ENCODE peak calls at places on chromosomes 11 and 22, in four cellular contexts. One of them, this sample, is unnamed.

GRCh38 chr22:47618611-47619010 is 856.2 kb downstream of the TBC1D22A start:
- DNase-seq in cardiac muscle cell: no peak
- DNase-seq in stomach: no peak
- DNase-seq in pancreas: peak; percentile 4
- DNase-seq in this sample: peak; percentile 46

GRCh38 chr11:44446996-44447771 is 118.3 kb upstream of the CD82 start:
- DNase-seq in cardiac muscle cell: no peak
- DNase-seq in stomach: peak; percentile 15
- DNase-seq in pancreas: no peak
- DNase-seq in this sample: peak; percentile 26

GRCh38 chr11:105867742-105868141 is 154.3 kb downstream of the MSANTD4 start:
- DNase-seq in pancreas: no peak
- DNase-seq in cardiac muscle cell: peak; percentile 24
- DNase-seq in stomach: no peak
- DNase-seq in this sample: no peak

GRCh38 chr22:40709752-40710413 is 30.6 kb downstream of the MCHR1 start:
- DNase-seq in stomach: no peak
- DNase-seq in pancreas: no peak
- DNase-seq in cardiac muscle cell: no peak
- DNase-seq in this sample: no peak

GRCh38 chr11:35906681-35907080 is 37.2 kb upstream of the LDLRAD3 start:
- DNase-seq in pancreas: no peak
- DNase-seq in cardiac muscle cell: no peak
- DNase-seq in stomach: no peak
- DNase-seq in this sample: no peak

GRCh38 chr11:125626381-125626950 is 1.5 kb downstream of the CHEK1 start:
- DNase-seq in cardiac muscle cell: peak; percentile 64
- DNase-seq in pancreas: peak; percentile 11
- DNase-seq in stomach: no peak
- DNase-seq in this sample: no peak

GRCh38 chr11:71369411-71369810 is 78.8 kb downstream of the DHCR7 start:
- DNase-seq in pancreas: no peak
- DNase-seq in stomach: no peak
- DNase-seq in cardiac muscle cell: no peak
- DNase-seq in this sample: no peak

GRCh38 chr11:121106812-121107211 is 5.8 kb downstream of the TECTA start:
- DNase-seq in cardiac muscle cell: no peak
- DNase-seq in stomach: no peak
- DNase-seq in pancreas: no peak
- DNase-seq in this sample: no peak

GRCh38 chr11:119149371-119150275 is 771 bp downstream of the ABCG4 start:
- DNase-seq in cardiac muscle cell: peak; percentile 36
- DNase-seq in pancreas: no peak
- DNase-seq in stomach: no peak
- DNase-seq in this sample: no peak

GRCh38 chr11:62295504-62295903 is 3.4 kb downstream of the SCGB1D4 start:
- DNase-seq in stomach: no peak
- DNase-seq in pancreas: no peak
- DNase-seq in cardiac muscle cell: peak; percentile 76
- DNase-seq in this sample: no peak

GRCh38 chr22:50733521-50734342 is 4.3 kb upstream of the ACR start:
- DNase-seq in cardiac muscle cell: no peak
- DNase-seq in stomach: no peak
- DNase-seq in pancreas: peak; percentile 9
- DNase-seq in this sample: no peak

GRCh38 chr11:34044664-34045485 is 6.7 kb upstream of the CAPRIN1 start:
- DNase-seq in stomach: no peak
- DNase-seq in pancreas: no peak
- DNase-seq in cardiac muscle cell: no peak
- DNase-seq in this sample: no peak

GRCh38 chr11:125514336-125515101 is 18.5 kb upstream of the FEZ1 start:
- DNase-seq in pancreas: no peak
- DNase-seq in stomach: peak; percentile 32
- DNase-seq in cardiac muscle cell: no peak
- DNase-seq in this sample: no peak

GRCh38 chr11:8285796-8286195 is 22.1 kb upstream of the LMO1 start:
- DNase-seq in stomach: no peak
- DNase-seq in cardiac muscle cell: no peak
- DNase-seq in pancreas: no peak
- DNase-seq in this sample: no peak

GRCh38 chr11:108278546-108278945 is 55.7 kb downstream of the ATM start:
- DNase-seq in cardiac muscle cell: peak; percentile 84
- DNase-seq in pancreas: no peak
- DNase-seq in stomach: no peak
- DNase-seq in this sample: no peak

GRCh38 chr11:13962562-13963168 is at the start of gene SPON1:
- DNase-seq in cardiac muscle cell: peak; percentile 81
- DNase-seq in stomach: peak; percentile 30
- DNase-seq in pancreas: peak; percentile 35
- DNase-seq in this sample: no peak

GRCh38 chr11:69080361-69080973 is 31.7 kb downstream of the TPCN2 start:
- DNase-seq in cardiac muscle cell: no peak
- DNase-seq in stomach: no peak
- DNase-seq in pancreas: no peak
- DNase-seq in this sample: no peak

GRCh38 chr11:125262825-125263218 is 98.3 kb downstream of the PKNOX2 start:
- DNase-seq in stomach: no peak
- DNase-seq in cardiac muscle cell: peak; percentile 30
- DNase-seq in pancreas: no peak
- DNase-seq in this sample: no peak

GRCh38 chr11:123231777-123232176 is 36.7 kb upstream of the CLMP start:
- DNase-seq in pancreas: no peak
- DNase-seq in cardiac muscle cell: no peak
- DNase-seq in stomach: no peak
- DNase-seq in this sample: no peak

GRCh38 chr11:45942381-45942780 is 19.9 kb downstream of the LARGE2 start:
- DNase-seq in cardiac muscle cell: no peak
- DNase-seq in pancreas: no peak
- DNase-seq in stomach: no peak
- DNase-seq in this sample: no peak

GRCh38 chr11:12842933-12843636 is 166.0 kb upstream of the RASSF10 start:
- DNase-seq in stomach: no peak
- DNase-seq in cardiac muscle cell: peak; percentile 75
- DNase-seq in pancreas: no peak
- DNase-seq in this sample: no peak

GRCh38 chr11:2741006-2741376 is 41.2 kb upstream of the KCNQ1OT1 start:
- DNase-seq in stomach: no peak
- DNase-seq in pancreas: no peak
- DNase-seq in cardiac muscle cell: no peak
- DNase-seq in this sample: no peak

GRCh38 chr11:11463397-11463796 is 110.3 kb upstream of the CSNK2A3 start:
- DNase-seq in stomach: no peak
- DNase-seq in pancreas: no peak
- DNase-seq in cardiac muscle cell: no peak
- DNase-seq in this sample: no peak

GRCh38 chr22:42693055-42693762 is 27.5 kb downstream of the A4GALT start:
- DNase-seq in pancreas: no peak
- DNase-seq in stomach: no peak
- DNase-seq in cardiac muscle cell: no peak
- DNase-seq in this sample: no peak

GRCh38 chr11:6474806-6475500 is 1.2 kb upstream of the TRIM3 start:
- DNase-seq in cardiac muscle cell: no peak
- DNase-seq in pancreas: no peak
- DNase-seq in stomach: no peak
- DNase-seq in this sample: no peak
- H3K27ac ChIP-seq in cardiac muscle cell: peak overlapping the region; percentile 88
- H3K27ac ChIP-seq in pancreas: peak overlapping the region; percentile 91
- H3K27ac ChIP-seq in stomach: peak overlapping the region; percentile 97
- H3K27ac ChIP-seq in this sample: peak overlapping the region; percentile 98

DNA sequence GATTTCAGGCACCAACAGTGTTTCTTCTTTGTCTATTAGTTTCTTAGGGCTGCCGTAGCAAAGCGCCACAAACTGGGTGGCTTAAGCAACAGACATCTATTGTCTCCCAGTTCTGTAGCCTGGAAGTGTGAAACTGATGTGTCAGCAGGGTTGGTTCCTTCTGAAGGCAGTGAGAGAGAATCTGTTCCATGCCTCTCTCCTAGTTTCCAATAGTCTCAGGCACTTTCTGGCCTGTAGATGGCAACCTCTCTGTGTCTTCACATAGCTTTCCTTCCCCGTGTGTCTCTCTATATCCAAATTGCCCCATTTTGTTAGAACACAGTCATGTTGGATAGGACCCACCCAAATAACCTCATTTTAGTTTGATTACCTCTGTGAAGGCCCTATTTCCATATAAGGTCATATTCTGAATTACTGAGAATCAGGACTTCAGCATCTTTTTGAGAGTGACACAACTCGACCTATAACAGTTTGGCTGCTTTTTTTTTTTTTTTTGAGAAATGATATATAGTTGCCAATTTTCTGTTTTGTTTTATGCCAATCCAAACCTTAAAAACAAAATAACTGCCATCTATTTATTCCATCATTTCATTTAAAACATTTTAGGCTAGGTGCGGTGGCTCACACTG is 108.2 kb downstream of the SLC36A4 start:
- DNase-seq in stomach: no peak
- DNase-seq in pancreas: no peak
- DNase-seq in cardiac muscle cell: peak; percentile 21
- DNase-seq in this sample: no peak
- TF ChIP-seq CTCF in stomach: no peak
- TF ChIP-seq CTCF in pancreas: no peak
- TF ChIP-seq CTCF in cardiac muscle cell: peak; percentile 79
- TF ChIP-seq CTCF in this sample: no peak

DNA sequence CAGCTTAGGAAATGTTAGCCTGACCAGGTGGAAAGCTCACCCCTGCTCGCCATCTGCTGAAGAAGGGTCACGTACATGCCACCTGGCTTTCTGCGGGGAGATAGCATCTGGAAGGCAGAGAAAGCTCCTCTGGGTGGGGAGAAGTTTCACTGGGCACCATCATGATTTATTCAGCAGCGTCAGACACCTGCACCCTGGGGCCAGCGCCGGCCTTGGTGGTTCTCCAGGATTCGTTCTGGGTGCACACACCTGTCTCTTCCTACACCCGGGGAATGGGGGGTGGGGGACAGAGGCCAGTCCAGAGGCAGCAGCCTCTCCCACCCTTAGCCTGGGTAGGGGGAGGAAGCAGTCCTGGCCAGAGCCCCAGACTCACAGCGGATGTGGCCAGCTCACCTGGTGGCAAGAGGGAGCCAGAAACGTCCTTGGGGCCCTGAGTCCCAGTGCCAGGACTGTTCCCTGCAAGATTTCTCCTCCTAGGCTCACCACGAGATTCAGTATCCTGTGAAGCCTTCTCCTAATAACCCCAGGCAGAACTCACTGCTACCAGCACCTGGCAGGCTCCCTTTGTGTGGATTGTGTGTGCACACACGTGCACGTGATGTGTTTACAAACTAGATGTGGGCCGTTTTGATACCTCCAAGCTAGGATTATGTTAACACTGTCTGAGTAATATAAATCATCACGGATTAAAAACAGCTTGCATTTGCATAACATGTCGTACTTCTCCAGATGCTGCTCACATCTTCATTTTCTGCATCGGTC is 17.3 kb upstream of the RASD2 start:
- DNase-seq in stomach: no peak
- DNase-seq in pancreas: no peak
- DNase-seq in cardiac muscle cell: no peak
- DNase-seq in this sample: no peak
- H3K27ac ChIP-seq in stomach: no peak overlapping the region
- H3K27ac ChIP-seq in pancreas: no peak overlapping the region
- H3K27ac ChIP-seq in cardiac muscle cell: no peak overlapping the region
- H3K27ac ChIP-seq in this sample: no peak overlapping the region

GRCh38 chr11:721913-722811 is 16.1 kb downstream of the EPS8L2 start:
- DNase-seq in stomach: no peak
- DNase-seq in cardiac muscle cell: no peak
- DNase-seq in pancreas: peak; percentile 20
- DNase-seq in this sample: no peak

GRCh38 chr11:721347-721912 is 15.4 kb downstream of the EPS8L2 start:
- DNase-seq in pancreas: no peak
- DNase-seq in stomach: no peak
- DNase-seq in cardiac muscle cell: no peak
- DNase-seq in this sample: no peak

GRCh38 chr11:724733-725386 is 18.8 kb downstream of the EPS8L2 start:
- DNase-seq in stomach: no peak
- DNase-seq in cardiac muscle cell: no peak
- DNase-seq in pancreas: peak; percentile 25
- DNase-seq in this sample: no peak

GRCh38 chr11:724063-724732 is 18.2 kb downstream of the EPS8L2 start:
- DNase-seq in pancreas: peak; percentile 35
- DNase-seq in cardiac muscle cell: no peak
- DNase-seq in stomach: no peak
- DNase-seq in this sample: no peak

GRCh38 chr11:723120-723883 is 17.3 kb downstream of the EPS8L2 start:
- DNase-seq in cardiac muscle cell: peak; percentile 54
- DNase-seq in stomach: no peak
- DNase-seq in pancreas: no peak
- DNase-seq in this sample: no peak
- TF ChIP-seq CTCF in cardiac muscle cell: peak; percentile 54
- TF ChIP-seq CTCF in stomach: peak; percentile 38
- TF ChIP-seq CTCF in pancreas: peak; percentile 15
- TF ChIP-seq CTCF in this sample: peak; percentile 37

GRCh38 chr11:130710442-130711101 is 205.7 kb downstream of the SNX19 start:
- DNase-seq in stomach: no peak
- DNase-seq in pancreas: no peak
- DNase-seq in cardiac muscle cell: no peak
- DNase-seq in this sample: no peak
- H3K27ac ChIP-seq in stomach: no peak overlapping the region
- H3K27ac ChIP-seq in pancreas: no peak overlapping the region
- H3K27ac ChIP-seq in cardiac muscle cell: no peak overlapping the region
- H3K27ac ChIP-seq in this sample: no peak overlapping the region

DNA sequence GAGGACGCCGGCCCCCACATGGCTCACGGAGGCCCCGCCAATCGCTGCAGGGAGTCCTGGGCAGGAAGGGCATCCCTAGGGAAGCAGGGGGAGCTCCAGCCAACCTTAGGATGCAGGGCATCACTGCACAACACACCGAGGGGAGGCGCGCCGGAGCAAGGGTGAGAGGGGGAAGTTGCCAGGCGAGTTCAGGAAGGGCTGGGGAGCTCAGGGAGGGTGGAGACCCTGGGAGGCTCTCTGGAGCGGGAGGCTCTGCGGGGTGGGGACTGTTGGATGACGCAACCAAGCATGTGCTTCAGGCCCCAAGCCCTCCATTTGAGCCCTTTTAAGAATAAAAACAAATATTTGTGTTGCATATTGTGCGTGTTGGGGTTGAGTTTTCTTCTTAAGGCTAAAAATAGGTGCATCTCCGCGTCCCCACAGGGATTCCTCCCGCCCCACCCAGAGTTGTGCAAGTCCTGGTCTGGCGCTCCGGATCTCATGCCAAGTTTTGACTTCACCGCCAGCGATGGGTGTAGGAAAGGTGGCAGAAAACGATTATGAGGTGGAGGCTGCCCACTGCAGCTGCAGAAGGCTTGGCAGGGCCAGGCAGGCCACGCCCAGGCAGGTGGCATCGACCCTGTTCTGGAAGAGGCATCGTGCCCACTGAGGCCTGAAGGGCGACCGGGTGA is 65.2 kb downstream of the WNT7B start:
- DNase-seq in stomach: peak; percentile 36
- DNase-seq in pancreas: no peak
- DNase-seq in cardiac muscle cell: no peak
- DNase-seq in this sample: no peak
- TF ChIP-seq CTCF in stomach: no peak
- TF ChIP-seq CTCF in pancreas: no peak
- TF ChIP-seq CTCF in cardiac muscle cell: no peak
- TF ChIP-seq CTCF in this sample: no peak